ENCODE peak calls at places on chromosomes 7 and 10, in six cellular contexts. G, K, F, A, N and C are unnamed samples.

GRCh38 chr10:70174058-70174741 is 3.9 kb upstream of the SAR1A start:
- DNase-seq in N (peak), F (peak), G (peak), K (no peak), A (no peak), C (no peak)

GRCh38 chr10:15802375-15802949 is 57.8 kb downstream of the MINDY3 start:
- DNase-seq in G (no peak), N (no peak), A (no peak), K (no peak), F (no peak), C (no peak)

GRCh38 chr10:98309366-98310355 is 41.7 kb upstream of the LOXL4 start:
- DNase-seq in F (peak), G (peak), N (no peak), A (peak), K (peak), C (peak)

GRCh38 chr10:69726850-69727249 is 74.9 kb upstream of the COL13A1 start:
- DNase-seq in G (no peak), K (no peak), A (no peak), F (no peak), N (no peak), C (no peak)

GRCh38 chr10:132616995-132617780 is 79.6 kb downstream of the INPP5A start:
- DNase-seq in N (peak), G (no peak), F (no peak), A (no peak), K (no peak), C (no peak)

GRCh38 chr7:155310425-155311114 is 12.9 kb downstream of the INSIG1 start:
- DNase-seq in A (no peak), N (no peak), G (no peak), K (no peak), F (no peak), C (no peak)

GRCh38 chr10:16690417-16690816 is 126.8 kb downstream of the RSU1 start:
- DNase-seq in N (no peak), G (no peak), K (no peak), A (no peak), F (no peak), C (no peak)

GRCh38 chr10:49518982-49519578 is 19.8 kb downstream of the ERCC6 start:
- DNase-seq in N (no peak), F (peak), A (peak), K (no peak), G (peak), C (no peak)

GRCh38 chr7:6268023-6268908 is 4.2 kb downstream of the CYTH3 start:
- DNase-seq in F (no peak), N (no peak), A (no peak), K (no peak), G (no peak), C (no peak)

GRCh38 chr10:7408003-7408493 is 2.8 kb downstream of the SFMBT2 start:
- DNase-seq in N (peak), A (no peak), K (peak), G (no peak), F (no peak), C (peak)

GRCh38 chr10:96616961-96617360 is 30.1 kb upstream of the TM9SF3 start:
- DNase-seq in N (no peak), G (no peak), F (no peak), A (no peak), K (no peak), C (no peak)

GRCh38 chr7:108055541-108056135 is 52.7 kb upstream of the LAMB1 start:
- DNase-seq in K (no peak), G (no peak), F (no peak), N (no peak), A (no peak), C (no peak)